ENCODE peak calls at places on chromosomes 5 and 9, in six cellular contexts. O, U, Q, F, T and N are unnamed samples.
A peak's percentile ranks its signal among the peaks of the same experiment; 100 is the strongest.

GRCh38 chr5:174617910-174618309 is 106.5 kb upstream of the MSX2 start:
- DNase-seq in T (no peak), O (no peak), U (no peak), F (no peak), Q (no peak), N (no peak)

GRCh38 chr5:115962565-115963402 is 509 bp downstream of the LVRN start:
- DNase-seq in T (no peak), F (peak; percentile 21), U (peak; percentile 66), O (no peak), Q (peak; percentile 79), N (no peak)

GRCh38 chr9:137311171-137311970 is 9.3 kb upstream of the NRARP start:
- DNase-seq in T (peak; percentile 33), Q (peak; percentile 82), F (peak; percentile 23), U (peak; percentile 54), O (no peak), N (no peak)

GRCh38 chr9:128139621-128140020 is 9.6 kb upstream of the LCN2 start:
- DNase-seq in F (peak; percentile 2), Q (no peak), O (no peak), U (peak; percentile 19), T (no peak), N (no peak)

GRCh38 chr9:127293767-127294166 is 29.2 kb downstream of the GARNL3 start:
- DNase-seq in Q (no peak), F (no peak), U (no peak), O (no peak), T (no peak), N (no peak)

GRCh38 chr5:137415231-137415681 is 83.9 kb downstream of the SPOCK1 start:
- DNase-seq in U (no peak), O (no peak), T (peak; percentile 70), F (no peak), Q (no peak), N (no peak)

GRCh38 chr5:132867046-132867451 is 607 bp downstream of the UQCRQ start:
- DNase-seq in T (no peak), O (no peak), F (no peak), Q (no peak), U (no peak), N (no peak)

GRCh38 chr5:1671351-1671750 is 128.3 kb downstream of the MRPL36 start:
- DNase-seq in U (no peak), O (no peak), F (no peak), Q (no peak), T (no peak), N (no peak)

GRCh38 chr9:76181020-76181641 is 213.1 kb downstream of the RFK start:
- DNase-seq in F (no peak), O (no peak), Q (no peak), U (no peak), T (peak; percentile 74), N (no peak)

GRCh38 chr5:132820162-132820754 is 7.2 kb downstream of the SOWAHA start:
- DNase-seq in F (peak; percentile 88), O (peak; percentile 84), U (peak; percentile 93), T (peak; percentile 90), Q (peak; percentile 96), N (peak; percentile 35)

GRCh38 chr5:13659391-13659790 is 285.1 kb downstream of the DNAH5 start:
- DNase-seq in U (no peak), F (no peak), T (peak; percentile 63), Q (no peak), O (no peak), N (no peak)

GRCh38 chr9:16725066-16725465 is 145.4 kb downstream of the BNC2 start:
- DNase-seq in U (no peak), F (no peak), T (no peak), Q (no peak), O (no peak), N (no peak)

GRCh38 chr5:109992264-109992915 is 302.7 kb downstream of the MAN2A1 start:
- DNase-seq in O (no peak), T (no peak), U (peak; percentile 57), F (no peak), Q (no peak), N (no peak)

GRCh38 chr5:34998058-34998789 is 49.5 kb downstream of the AGXT2 start:
- DNase-seq in T (peak; percentile 66), Q (no peak), U (no peak), O (no peak), F (no peak), N (no peak)

GRCh38 chr5:167440846-167441245 is 850.6 kb upstream of the WWC1 start:
- DNase-seq in O (no peak), F (no peak), T (no peak), Q (no peak), U (no peak), N (no peak)

GRCh38 chr9:123062306-123063171 is 29.1 kb downstream of the GPR21 start:
- DNase-seq in O (no peak), F (no peak), Q (no peak), U (no peak), T (no peak), N (no peak)

GRCh38 chr5:42756630-42757601 is at the start of gene CCDC152:
- DNase-seq in F (no peak), Q (peak; percentile 80), O (no peak), T (peak; percentile 3), U (no peak), N (no peak)

GRCh38 chr9:31153250-31153840 is 1231.1 kb upstream of the ACO1 start:
- DNase-seq in F (no peak), O (no peak), U (no peak), Q (no peak), T (no peak), N (no peak)

GRCh38 chr5:167296056-167296455 is 995.4 kb upstream of the WWC1 start:
- DNase-seq in U (no peak), T (no peak), F (no peak), Q (no peak), O (no peak), N (no peak)

GRCh38 chr5:181145133-181145532 is 2.3 kb upstream of the OR2V2 start:
- DNase-seq in F (no peak), O (no peak), Q (no peak), U (no peak), T (no peak), N (no peak)

GRCh38 chr5:56402273-56403223 is 169.4 kb upstream of the ANKRD55 start:
- DNase-seq in F (no peak), O (no peak), Q (no peak), U (no peak), T (no peak), N (no peak)

GRCh38 chr9:130556396-130557076 is 22.8 kb upstream of the FUBP3 start:
- DNase-seq in T (no peak), U (peak; percentile 9), F (no peak), Q (no peak), O (no peak), N (no peak)

GRCh38 chr5:127656825-127657224 is 7.9 kb downstream of the CTXN3 start:
- DNase-seq in T (no peak), U (no peak), F (no peak), O (no peak), Q (no peak), N (no peak)

GRCh38 chr5:38113880-38114279 is 144.5 kb upstream of the EGFLAM start:
- DNase-seq in O (no peak), Q (no peak), U (no peak), T (no peak), F (no peak), N (no peak)

GRCh38 chr5:141506381-141507155 is 17.7 kb downstream of the PCDHGC5 start:
- DNase-seq in F (no peak), T (no peak), O (peak; percentile 55), Q (no peak), U (no peak), N (no peak)

GRCh38 chr5:155193018-155193417 is 179.5 kb downstream of the KIF4B start:
- DNase-seq in T (no peak), O (no peak), F (no peak), U (no peak), Q (no peak), N (no peak)

GRCh38 chr9:131660466-131661405 is 79.1 kb downstream of the RAPGEF1 start:
- DNase-seq in Q (no peak), O (no peak), T (no peak), U (no peak), F (no peak), N (no peak)

GRCh38 chr5:89556215-89557009 is 673.4 kb upstream of the MEF2C start:
- DNase-seq in F (no peak), O (no peak), Q (no peak), U (no peak), T (peak; percentile 83), N (no peak)
- H3K9me3 ChIP-seq in F (no peaks in the 10 kb centered on the region), O (no peaks in the 10 kb centered on the region), Q (no peaks in the 10 kb centered on the region), U (no peaks in the 10 kb centered on the region), T (no peaks in the 10 kb centered on the region), N (no peaks in the 10 kb centered on the region)

GRCh38 chr9:83069651-83070050 is 6.7 kb upstream of the RASEF start:
- DNase-seq in Q (no peak), T (no peak), U (no peak), O (no peak), F (no peak), N (no peak)
- TF ChIP-seq CTCF in Q (no peak), T (no peak), U (no peak), O (no peak), F (no peak), N (no peak)

GRCh38 chr5:179128041-179128365 is 67.8 kb downstream of the ZNF354C start:
- DNase-seq in T (no peak), U (no peak), Q (no peak), F (no peak), O (no peak), N (no peak)
- H3K9me3 ChIP-seq in T (no peaks in the 10 kb centered on the region), U (no peaks in the 10 kb centered on the region), Q (no peaks in the 10 kb centered on the region), F (no peaks in the 10 kb centered on the region), O (no peaks in the 10 kb centered on the region), N (no peaks in the 10 kb centered on the region)

DNA sequence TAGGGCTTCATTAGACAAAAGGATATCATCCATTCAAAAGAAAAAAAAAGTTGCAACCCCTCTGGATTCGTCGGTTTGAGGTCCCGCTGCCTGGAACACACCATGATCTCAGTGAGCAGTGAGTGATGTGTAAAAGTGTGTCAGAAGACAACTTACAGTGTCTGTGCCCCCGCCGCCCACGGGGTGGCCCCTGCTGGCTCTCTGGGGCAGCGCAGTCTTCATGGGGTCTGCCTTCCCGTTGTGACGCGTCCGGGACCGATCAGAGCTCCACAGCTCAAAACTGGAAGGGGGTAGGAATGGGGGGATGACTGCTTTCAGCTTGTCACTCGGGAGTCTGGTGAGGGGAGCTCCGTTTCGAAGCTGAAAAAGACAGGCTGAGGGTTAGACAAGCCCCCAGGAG is 22.6 kb downstream of the ANKS6 start:
- DNase-seq in U (no peak), T (no peak), Q (no peak), F (no peak), O (no peak), N (no peak)
- TF ChIP-seq CTCF in U (no peak), T (no peak), Q (no peak), F (no peak), O (no peak), N (no peak)

DNA sequence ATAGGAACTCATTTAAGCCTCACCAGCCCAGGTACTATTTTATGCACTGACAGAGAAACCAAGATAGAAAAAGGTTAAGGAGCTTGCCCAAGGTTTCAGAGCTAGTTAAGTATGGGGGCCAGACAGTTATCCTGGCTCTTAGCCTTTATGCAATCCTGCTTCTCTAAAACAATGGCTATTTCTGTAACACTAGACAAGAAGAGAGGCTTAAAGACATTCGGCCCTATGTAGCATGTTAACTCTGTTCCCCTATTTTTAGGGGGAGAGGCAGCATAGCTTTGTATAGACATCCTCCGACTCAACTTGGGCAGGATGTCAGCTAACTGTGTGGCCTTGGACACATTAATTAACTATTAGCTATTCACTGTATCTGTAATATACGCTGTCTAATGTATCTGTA is 54.6 kb downstream of the LHFPL2 start:
- DNase-seq in F (no peak), Q (no peak), O (no peak), U (no peak), T (no peak), N (no peak)
- H3K9me3 ChIP-seq in F (no peaks in the 10 kb centered on the region), Q (no peaks in the 10 kb centered on the region), O (no peaks in the 10 kb centered on the region), U (no peaks in the 10 kb centered on the region), T (no peaks in the 10 kb centered on the region), N (no peaks in the 10 kb centered on the region)

GRCh38 chr9:83219924-83220438 is 157.0 kb upstream of the RASEF start:
- DNase-seq in U (no peak), Q (no peak), F (no peak), T (no peak), O (no peak), N (no peak)
- TF ChIP-seq CTCF in U (no peak), Q (no peak), F (no peak), T (no peak), O (no peak), N (no peak)